ENCODE peak calls at places on chromosomes 16 and 17, in six cellular contexts. One of them, this sample, is unnamed. For H3K36me3 and H3K4me1, the result is how much of the 10 kb centered on the place peaks cover.

GRCh38 chr16:69747115-69747514 is 7.6 kb downstream of the NOB1 start:
- DNase-seq in HCT116: no peak
- DNase-seq in uterus: no peak
- DNase-seq in MM.1S: no peak
- DNase-seq in upper lobe of left lung: no peak
- DNase-seq in upper lobe of right lung: no peak
- DNase-seq in this sample: no peak

GRCh38 chr17:31525801-31526549 is 134.5 kb downstream of the RAB11FIP4 start:
- DNase-seq in HCT116: no peak
- DNase-seq in uterus: no peak
- DNase-seq in MM.1S: no peak
- DNase-seq in upper lobe of left lung: no peak
- DNase-seq in upper lobe of right lung: no peak
- DNase-seq in this sample: no peak

GRCh38 chr16:86307518-86307903 is 202.8 kb upstream of the FOXF1 start:
- DNase-seq in HCT116: peak
- DNase-seq in uterus: no peak
- DNase-seq in MM.1S: no peak
- DNase-seq in upper lobe of left lung: no peak
- DNase-seq in upper lobe of right lung: no peak
- DNase-seq in this sample: no peak

GRCh38 chr16:70270176-70270575 is 18.4 kb upstream of the EXOSC6 start:
- DNase-seq in HCT116: no peak
- DNase-seq in uterus: no peak
- DNase-seq in MM.1S: no peak
- DNase-seq in upper lobe of left lung: no peak
- DNase-seq in upper lobe of right lung: no peak
- DNase-seq in this sample: no peak

GRCh38 chr17:65522751-65523404 is 38.6 kb downstream of the AXIN2 start:
- DNase-seq in HCT116: no peak
- DNase-seq in uterus: no peak
- DNase-seq in MM.1S: no peak
- DNase-seq in upper lobe of left lung: no peak
- DNase-seq in upper lobe of right lung: no peak
- DNase-seq in this sample: no peak

GRCh38 chr17:75246404-75246803 is 15.0 kb downstream of the GGA3 start:
- DNase-seq in HCT116: no peak
- DNase-seq in uterus: no peak
- DNase-seq in MM.1S: no peak
- DNase-seq in upper lobe of left lung: no peak
- DNase-seq in upper lobe of right lung: no peak
- DNase-seq in this sample: no peak

GRCh38 chr16:89200124-89200849 is at the start of gene SLC22A31:
- DNase-seq in HCT116: no peak
- DNase-seq in uterus: no peak
- DNase-seq in MM.1S: no peak
- DNase-seq in upper lobe of left lung: peak
- DNase-seq in upper lobe of right lung: peak
- DNase-seq in this sample: no peak

GRCh38 chr17:70022175-70022574 is 52.9 kb upstream of the KCNJ16 start:
- DNase-seq in HCT116: no peak
- DNase-seq in uterus: no peak
- DNase-seq in MM.1S: no peak
- DNase-seq in upper lobe of left lung: no peak
- DNase-seq in upper lobe of right lung: no peak
- DNase-seq in this sample: no peak

GRCh38 chr16:84207869-84208268 is 16.9 kb downstream of the ADAD2 start:
- DNase-seq in HCT116: no peak
- DNase-seq in uterus: no peak
- DNase-seq in MM.1S: no peak
- DNase-seq in upper lobe of left lung: no peak
- DNase-seq in upper lobe of right lung: no peak
- DNase-seq in this sample: no peak

GRCh38 chr17:17176341-17176740 is 29.8 kb downstream of the PLD6 start:
- DNase-seq in HCT116: no peak
- DNase-seq in uterus: no peak
- DNase-seq in MM.1S: no peak
- DNase-seq in upper lobe of left lung: no peak
- DNase-seq in upper lobe of right lung: no peak
- DNase-seq in this sample: no peak

GRCh38 chr17:72962099-72962498 is 130.4 kb downstream of the SLC39A11 start:
- DNase-seq in HCT116: no peak
- DNase-seq in uterus: no peak
- DNase-seq in MM.1S: no peak
- DNase-seq in upper lobe of left lung: no peak
- DNase-seq in upper lobe of right lung: no peak
- DNase-seq in this sample: no peak

GRCh38 chr17:40903129-40903847 is 18.2 kb upstream of the KRT20 start:
- DNase-seq in HCT116: peak
- DNase-seq in uterus: no peak
- DNase-seq in MM.1S: no peak
- DNase-seq in upper lobe of left lung: no peak
- DNase-seq in upper lobe of right lung: no peak
- DNase-seq in this sample: no peak

GRCh38 chr16:81036751-81037350 is 1.2 kb downstream of the ATMIN start:
- DNase-seq in HCT116: no peak
- DNase-seq in uterus: no peak
- DNase-seq in MM.1S: no peak
- DNase-seq in upper lobe of left lung: no peak
- DNase-seq in upper lobe of right lung: no peak
- DNase-seq in this sample: no peak

GRCh38 chr17:81242421-81243332 is 3.6 kb downstream of the NDUFAF8 start:
- DNase-seq in HCT116: no peak
- DNase-seq in uterus: no peak
- DNase-seq in MM.1S: no peak
- DNase-seq in upper lobe of left lung: no peak
- DNase-seq in upper lobe of right lung: no peak
- DNase-seq in this sample: no peak

GRCh38 chr17:78154903-78155811 is 9.0 kb downstream of the C17orf99 start:
- DNase-seq in HCT116: no peak
- DNase-seq in uterus: no peak
- DNase-seq in MM.1S: peak
- DNase-seq in upper lobe of left lung: no peak
- DNase-seq in upper lobe of right lung: no peak
- DNase-seq in this sample: no peak

GRCh38 chr17:20243524-20243923 is 223.8 kb downstream of the LGALS9B start:
- DNase-seq in HCT116: no peak
- DNase-seq in uterus: no peak
- DNase-seq in MM.1S: no peak
- DNase-seq in upper lobe of left lung: no peak
- DNase-seq in upper lobe of right lung: no peak
- DNase-seq in this sample: no peak

GRCh38 chr16:81497690-81498089 is 53.1 kb downstream of the CMIP start:
- DNase-seq in HCT116: no peak
- DNase-seq in uterus: no peak
- DNase-seq in MM.1S: no peak
- DNase-seq in upper lobe of left lung: no peak
- DNase-seq in upper lobe of right lung: no peak
- DNase-seq in this sample: no peak

GRCh38 chr16:50861926-50862325 is 120.0 kb downstream of the CYLD start:
- DNase-seq in HCT116: peak
- DNase-seq in uterus: no peak
- DNase-seq in MM.1S: no peak
- DNase-seq in upper lobe of left lung: no peak
- DNase-seq in upper lobe of right lung: no peak
- DNase-seq in this sample: no peak

GRCh38 chr17:21602176-21602575 is 90.1 kb upstream of the KCNJ18 start:
- DNase-seq in HCT116: no peak
- DNase-seq in uterus: no peak
- DNase-seq in MM.1S: no peak
- DNase-seq in upper lobe of left lung: no peak
- DNase-seq in upper lobe of right lung: no peak
- DNase-seq in this sample: no peak

GRCh38 chr16:4111748-4112696 is 4.2 kb downstream of the ADCY9 start:
- DNase-seq in HCT116: no peak
- DNase-seq in uterus: no peak
- DNase-seq in MM.1S: no peak
- DNase-seq in upper lobe of left lung: no peak
- DNase-seq in upper lobe of right lung: no peak
- DNase-seq in this sample: no peak

GRCh38 chr16:19115148-19116021 is 1.6 kb downstream of the ITPRIPL2 start:
- DNase-seq in HCT116: no peak
- DNase-seq in uterus: no peak
- DNase-seq in MM.1S: no peak
- DNase-seq in upper lobe of left lung: no peak
- DNase-seq in upper lobe of right lung: no peak
- DNase-seq in this sample: no peak

GRCh38 chr16:71524566-71525553 is 1.4 kb upstream of the CHST4 start:
- DNase-seq in HCT116: no peak
- DNase-seq in uterus: no peak
- DNase-seq in MM.1S: no peak
- DNase-seq in upper lobe of left lung: no peak
- DNase-seq in upper lobe of right lung: no peak
- DNase-seq in this sample: no peak

GRCh38 chr17:63838586-63839184 is 3.8 kb downstream of the SMARCD2 start:
- DNase-seq in HCT116: no peak
- DNase-seq in uterus: peak
- DNase-seq in MM.1S: no peak
- DNase-seq in upper lobe of left lung: peak
- DNase-seq in upper lobe of right lung: peak
- DNase-seq in this sample: no peak

GRCh38 chr16:3216263-3216640 is 18.7 kb downstream of the ZNF200 start:
- DNase-seq in HCT116: no peak
- DNase-seq in uterus: no peak
- DNase-seq in MM.1S: no peak
- DNase-seq in upper lobe of left lung: no peak
- DNase-seq in upper lobe of right lung: no peak
- DNase-seq in this sample: no peak

GRCh38 chr16:72404299-72404698 is 232.3 kb upstream of the PMFBP1 start:
- DNase-seq in HCT116: no peak
- DNase-seq in uterus: no peak
- DNase-seq in MM.1S: no peak
- DNase-seq in upper lobe of left lung: no peak
- DNase-seq in upper lobe of right lung: no peak
- DNase-seq in this sample: no peak

GRCh38 chr17:58741121-58741625 is 14.5 kb upstream of the PPM1E start:
- DNase-seq in HCT116: peak
- DNase-seq in uterus: no peak
- DNase-seq in MM.1S: no peak
- DNase-seq in upper lobe of left lung: no peak
- DNase-seq in upper lobe of right lung: no peak
- DNase-seq in this sample: no peak

GRCh38 chr16:30185683-30186421 is 2.5 kb downstream of the CORO1A start:
- DNase-seq in HCT116: no peak
- DNase-seq in uterus: peak
- DNase-seq in MM.1S: peak
- DNase-seq in upper lobe of left lung: peak
- DNase-seq in upper lobe of right lung: peak
- DNase-seq in this sample: no peak

GRCh38 chr17:57866723-57867122 is 16.9 kb upstream of the MRPS23 start:
- DNase-seq in HCT116: no peak
- DNase-seq in uterus: peak
- DNase-seq in MM.1S: no peak
- DNase-seq in upper lobe of left lung: no peak
- DNase-seq in upper lobe of right lung: no peak
- DNase-seq in this sample: no peak

GRCh38 chr17:60447375-60447774 is 25.1 kb downstream of the CHCT1 start:
- DNase-seq in HCT116: no peak
- DNase-seq in uterus: no peak
- DNase-seq in MM.1S: no peak
- DNase-seq in upper lobe of left lung: no peak
- DNase-seq in upper lobe of right lung: no peak
- DNase-seq in this sample: no peak

GRCh38 chr16:85395207-85395912 is 217.8 kb upstream of the GSE1 start:
- DNase-seq in HCT116: peak
- DNase-seq in uterus: peak
- DNase-seq in MM.1S: no peak
- DNase-seq in upper lobe of left lung: peak
- DNase-seq in upper lobe of right lung: peak
- DNase-seq in this sample: no peak

GRCh38 chr16:85138825-85139627 is 26.8 kb upstream of the CIBAR2 start:
- DNase-seq in HCT116: no peak
- DNase-seq in uterus: no peak
- DNase-seq in MM.1S: peak
- DNase-seq in upper lobe of left lung: no peak
- DNase-seq in upper lobe of right lung: no peak
- DNase-seq in this sample: no peak

DNA sequence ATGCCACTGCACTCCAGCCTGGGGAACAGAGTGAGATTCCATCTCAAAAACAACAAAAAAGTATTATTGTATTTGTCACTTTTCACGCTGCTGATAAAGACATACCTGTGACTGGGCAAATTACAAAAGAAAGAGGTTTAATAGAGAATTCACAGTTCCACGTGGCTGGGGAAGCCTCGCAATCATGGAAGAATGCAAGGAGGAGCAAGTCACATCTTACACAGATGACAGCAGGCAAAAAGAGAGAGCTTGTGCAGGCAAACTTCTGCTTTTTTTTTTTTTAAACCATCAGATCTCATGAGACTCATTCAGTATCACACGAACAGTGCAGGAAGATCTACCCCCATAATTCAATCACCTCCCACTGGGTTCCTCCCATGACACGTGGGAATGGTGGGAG is 41.5 kb upstream of the ETV4 start:
- DNase-seq in HCT116: no peak
- DNase-seq in uterus: no peak
- DNase-seq in MM.1S: no peak
- DNase-seq in upper lobe of left lung: no peak
- DNase-seq in upper lobe of right lung: no peak
- DNase-seq in this sample: no peak
- H3K36me3 ChIP-seq in HCT116: under half
- H3K36me3 ChIP-seq in uterus: under half
- H3K36me3 ChIP-seq in MM.1S: under half
- H3K36me3 ChIP-seq in upper lobe of left lung: under half
- H3K36me3 ChIP-seq in upper lobe of right lung: under half
- H3K36me3 ChIP-seq in this sample: under half

GRCh38 chr17:4861052-4861451 is 27.9 kb downstream of the MINK1 start:
- DNase-seq in HCT116: no peak
- DNase-seq in uterus: no peak
- DNase-seq in MM.1S: no peak
- DNase-seq in upper lobe of left lung: no peak
- DNase-seq in upper lobe of right lung: no peak
- DNase-seq in this sample: no peak
- H3K4me3 ChIP-seq in HCT116: no peak
- H3K4me3 ChIP-seq in uterus: no peak
- H3K4me3 ChIP-seq in MM.1S: no peak
- H3K4me3 ChIP-seq in upper lobe of left lung: no peak
- H3K4me3 ChIP-seq in upper lobe of right lung: no peak
- H3K4me3 ChIP-seq in this sample: no peak

GRCh38 chr16:10935491-10935890 is 6.8 kb downstream of the DEXI start:
- DNase-seq in HCT116: no peak
- DNase-seq in uterus: no peak
- DNase-seq in MM.1S: no peak
- DNase-seq in upper lobe of left lung: no peak
- DNase-seq in upper lobe of right lung: no peak
- DNase-seq in this sample: no peak
- H3K4me1 ChIP-seq in HCT116: under half
- H3K4me1 ChIP-seq in uterus: under half
- H3K4me1 ChIP-seq in MM.1S: under half
- H3K4me1 ChIP-seq in upper lobe of left lung: half or more
- H3K4me1 ChIP-seq in upper lobe of right lung: half or more
- H3K4me1 ChIP-seq in this sample: under half

DNA sequence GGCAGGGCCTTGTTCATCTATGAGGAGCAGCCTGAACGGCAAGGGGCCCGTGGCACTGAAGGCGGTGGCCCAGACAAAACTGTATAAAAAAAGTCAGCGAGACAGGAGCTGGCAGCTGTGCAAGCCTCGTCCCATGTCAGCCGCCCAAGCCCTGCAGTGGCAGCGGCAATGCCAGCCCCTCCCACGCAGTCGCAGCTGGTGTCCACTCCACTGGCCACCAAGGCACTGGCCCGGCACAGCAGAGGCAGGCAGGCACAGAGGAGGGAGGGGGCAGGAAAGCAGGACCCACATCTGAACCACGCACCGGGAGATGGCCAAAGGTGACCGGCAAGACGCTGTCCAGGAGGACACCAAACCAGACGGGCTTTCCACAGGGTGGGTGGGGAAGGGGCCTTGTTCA is 15.9 kb upstream of the C16orf95 start:
- DNase-seq in HCT116: no peak
- DNase-seq in uterus: no peak
- DNase-seq in MM.1S: no peak
- DNase-seq in upper lobe of left lung: no peak
- DNase-seq in upper lobe of right lung: no peak
- DNase-seq in this sample: no peak
- H3K36me3 ChIP-seq in HCT116: under half
- H3K36me3 ChIP-seq in uterus: under half
- H3K36me3 ChIP-seq in MM.1S: under half
- H3K36me3 ChIP-seq in upper lobe of left lung: under half
- H3K36me3 ChIP-seq in upper lobe of right lung: half or more
- H3K36me3 ChIP-seq in this sample: under half